ENCODE peak calls at places on chromosomes 6 and 20, in four cellular contexts. H is H1, F is HCT116, B is stomach. C is an unnamed sample. For H3K4me1, the result is how much of the 10 kb centered on the place peaks cover.

GRCh38 chr6:33613794-33614166 is 7.3 kb upstream of the ITPR3 start:
- DNase-seq in H (no peak), F (no peak), B (peak), C (no peak)

GRCh38 chr6:89596484-89596883 is 42.1 kb downstream of the LYRM2 start:
- DNase-seq in B (no peak), F (no peak), H (no peak), C (no peak)

GRCh38 chr6:69917834-69918233 is 51.5 kb downstream of the COL19A1 start:
- DNase-seq in B (no peak), F (peak), H (no peak), C (no peak)

GRCh38 chr20:58634818-58635665 is 16.0 kb upstream of the STX16 start:
- DNase-seq in B (no peak), H (no peak), F (no peak), C (no peak)

GRCh38 chr6:145274083-145274482 is 461.2 kb downstream of the EPM2A start:
- DNase-seq in H (no peak), F (no peak), B (no peak), C (no peak)

GRCh38 chr6:18488526-18489270 is 101.5 kb downstream of the RNF144B start:
- DNase-seq in F (no peak), B (no peak), H (no peak), C (no peak)

GRCh38 chr20:59690101-59690500 is 85.8 kb downstream of the PHACTR3 start:
- DNase-seq in B (no peak), H (no peak), F (no peak), C (no peak)

GRCh38 chr20:1721687-1722512 is 64.3 kb upstream of the SIRPG start:
- DNase-seq in H (peak), F (no peak), B (no peak), C (no peak)

GRCh38 chr6:71410681-71411080 is 122.1 kb downstream of the OGFRL1 start:
- DNase-seq in H (no peak), F (no peak), B (no peak), C (no peak)

GRCh38 chr6:170128811-170129681 is 161.8 kb downstream of the DLL1 start:
- DNase-seq in B (peak), F (no peak), H (peak), C (no peak)

GRCh38 chr6:80725156-80725930 is 618.9 kb downstream of the BCKDHB start:
- DNase-seq in H (no peak), F (no peak), B (no peak), C (no peak)

GRCh38 chr6:102154176-102154575 is 760.7 kb downstream of the GRIK2 start:
- DNase-seq in H (no peak), B (no peak), F (no peak), C (no peak)

GRCh38 chr20:37095108-37095608 is 639 bp downstream of the RBL1 start:
- DNase-seq in F (no peak), B (no peak), H (no peak), C (no peak)

GRCh38 chr6:11636121-11636520 is 98.6 kb downstream of the TMEM170B start:
- DNase-seq in F (no peak), B (peak), H (no peak), C (peak)

GRCh38 chr6:90401933-90402830 is 105.5 kb upstream of the BACH2 start:
- DNase-seq in B (no peak), F (no peak), H (no peak), C (no peak)

GRCh38 chr6:37987559-37987958 is 168.0 kb downstream of the ZFAND3 start:
- DNase-seq in B (no peak), F (no peak), H (no peak), C (no peak)

GRCh38 chr6:9825526-9825925 is 589.3 kb downstream of the TFAP2A start:
- DNase-seq in B (no peak), F (no peak), H (no peak), C (no peak)

GRCh38 chr20:59891581-59891980 is 41.9 kb downstream of the SYCP2 start:
- DNase-seq in H (no peak), F (no peak), B (no peak), C (no peak)

GRCh38 chr20:15146948-15147347 is 809.5 kb upstream of the FLRT3 start:
- DNase-seq in H (no peak), F (no peak), B (no peak), C (no peak)

GRCh38 chr6:166752097-166752496 is 125.0 kb upstream of the RPS6KA2 start:
- DNase-seq in H (no peak), F (no peak), B (no peak), C (no peak)

GRCh38 chr20:43667341-43668132 is 623 bp downstream of the MYBL2 start:
- DNase-seq in H (peak), B (no peak), F (no peak), C (no peak)

GRCh38 chr6:3355011-3355357 is 96.2 kb downstream of the PSMG4 start:
- DNase-seq in F (no peak), H (no peak), B (no peak), C (no peak)

GRCh38 chr6:45522486-45522885 is 144.8 kb upstream of the SUPT3H start:
- DNase-seq in H (no peak), F (no peak), B (no peak), C (no peak)

GRCh38 chr6:72032056-72032455 is 145.7 kb downstream of the RIMS1 start:
- DNase-seq in B (no peak), F (no peak), H (no peak), C (no peak)

GRCh38 chr20:49046087-49046900 is at the start of gene CSE1L:
- DNase-seq in B (peak), H (peak), F (peak), C (peak)

GRCh38 chr6:42333622-42334021 is 116.0 kb upstream of the MRPS10 start:
- DNase-seq in H (no peak), B (no peak), F (no peak), C (no peak)

GRCh38 chr20:10634190-10634589 is 39.6 kb downstream of the JAG1 start:
- DNase-seq in F (no peak), H (no peak), B (no peak), C (no peak)

GRCh38 chr6:4225207-4225872 is 90.0 kb upstream of the ECI2 start:
- DNase-seq in B (no peak), H (no peak), F (no peak), C (no peak)

GRCh38 chr6:169930799-169931198 is 179.4 kb downstream of the ERMARD start:
- DNase-seq in H (peak), F (no peak), B (no peak), C (no peak)

GRCh38 chr20:9287826-9288225 is 218.9 kb downstream of the PLCB4 start:
- DNase-seq in F (no peak), B (peak), H (no peak), C (no peak)

GRCh38 chr20:330233-331149 is 5.1 kb downstream of the SOX12 start:
- DNase-seq in H (peak), F (no peak), B (peak), C (peak)

GRCh38 chr20:36268501-36269342 is 32.4 kb downstream of the AAR2 start:
- DNase-seq in B (no peak), H (no peak), F (no peak), C (no peak)

GRCh38 chr20:20455945-20456344 is 88.0 kb downstream of the INSM1 start:
- DNase-seq in B (no peak), H (no peak), F (no peak), C (no peak)

GRCh38 chr20:59003836-59004492 is 3.1 kb downstream of the CTSZ start:
- DNase-seq in H (no peak), B (no peak), F (no peak), C (no peak)

GRCh38 chr6:156028310-156029131 is 572.9 kb upstream of the NOX3 start:
- DNase-seq in H (no peak), B (no peak), F (no peak), C (no peak)

GRCh38 chr6:107847844-107848802 is 24.0 kb upstream of the SCML4 start:
- DNase-seq in H (peak), B (peak), F (peak), C (peak)
- TF ChIP-seq POLR2AphosphoS5 in H (peak), B (no peak), F (peak), C (peak)

GRCh38 chr6:167849846-167850459 is 23.2 kb downstream of the AFDN start:
- DNase-seq in B (peak), F (peak), H (no peak), C (peak)

GRCh38 chr6:167846997-167847606 is 20.4 kb downstream of the AFDN start:
- DNase-seq in B (no peak), H (no peak), F (no peak), C (no peak)

GRCh38 chr6:167847936-167848335 is 21.2 kb downstream of the AFDN start:
- DNase-seq in F (no peak), B (no peak), H (no peak), C (no peak)

GRCh38 chr6:167850792-167851191 is 24.1 kb downstream of the AFDN start:
- DNase-seq in H (no peak), B (no peak), F (no peak), C (no peak)

DNA sequence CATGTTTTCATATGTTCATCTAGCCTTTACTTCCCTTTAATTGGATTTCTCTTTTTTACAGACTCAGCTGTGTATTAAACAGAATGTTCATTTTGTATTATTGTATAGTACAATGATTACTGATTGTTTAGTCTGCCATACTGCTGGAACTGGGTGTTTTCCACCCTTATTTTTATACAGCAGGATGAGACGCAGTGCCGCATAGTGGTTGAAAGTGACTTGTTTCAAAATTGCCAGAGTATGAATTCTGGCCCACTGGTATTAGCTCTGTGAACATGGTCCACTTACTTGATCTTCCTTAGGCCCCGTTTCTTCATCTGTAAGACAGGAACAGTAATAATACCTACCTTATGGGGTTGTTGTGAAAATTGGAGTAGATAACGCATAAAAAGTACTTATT is 22.1 kb downstream of the AFDN start:
- DNase-seq in F (no peak), B (no peak), H (no peak), C (no peak)
- H3K4me1 ChIP-seq in F (half or more), B (under half), H (under half), C (under half)

GRCh38 chr6:8651998-8652397 is 216.7 kb upstream of the SLC35B3 start:
- DNase-seq in H (no peak), F (no peak), B (no peak), C (no peak)
- H3K4me3 ChIP-seq in H (no peak), F (no peak), B (no peak), C (no peak)

GRCh38 chr6:111416529-111416928 is 66.5 kb downstream of the REV3L start:
- DNase-seq in F (no peak), H (no peak), B (no peak), C (no peak)

GRCh38 chr6:111414373-111414772 is 68.6 kb downstream of the REV3L start:
- DNase-seq in H (no peak), B (no peak), F (no peak), C (no peak)

GRCh38 chr6:111417946-111418345 is 65.1 kb downstream of the REV3L start:
- DNase-seq in B (no peak), H (no peak), F (no peak), C (no peak)

GRCh38 chr6:111418971-111419693 is 63.9 kb downstream of the REV3L start:
- DNase-seq in H (no peak), F (no peak), B (no peak), C (no peak)

GRCh38 chr6:111417181-111417585 is 65.8 kb downstream of the REV3L start:
- DNase-seq in H (no peak), F (no peak), B (no peak), C (peak)
- TF ChIP-seq POLR2AphosphoS5 in H (no peak), F (no peak), B (no peak), C (peak)

GRCh38 chr6:35427435-35427834 is 24.7 kb upstream of the FANCE start:
- DNase-seq in F (no peak), H (no peak), B (no peak), C (no peak)
- H3K4me1 ChIP-seq in F (under half), H (under half), B (under half), C (under half)

GRCh38 chr20:24257171-24257570 is 212.3 kb upstream of the SYNDIG1 start:
- DNase-seq in H (no peak), B (no peak), F (no peak), C (no peak)
- H3K4me3 ChIP-seq in H (no peak), B (no peak), F (no peak), C (no peak)

GRCh38 chr6:15842718-15843117 is 179.9 kb upstream of the DTNBP1 start:
- DNase-seq in H (no peak), B (no peak), F (no peak), C (no peak)
- TF ChIP-seq POLR2AphosphoS5 in H (no peak), B (no peak), F (no peak), C (no peak)

DNA sequence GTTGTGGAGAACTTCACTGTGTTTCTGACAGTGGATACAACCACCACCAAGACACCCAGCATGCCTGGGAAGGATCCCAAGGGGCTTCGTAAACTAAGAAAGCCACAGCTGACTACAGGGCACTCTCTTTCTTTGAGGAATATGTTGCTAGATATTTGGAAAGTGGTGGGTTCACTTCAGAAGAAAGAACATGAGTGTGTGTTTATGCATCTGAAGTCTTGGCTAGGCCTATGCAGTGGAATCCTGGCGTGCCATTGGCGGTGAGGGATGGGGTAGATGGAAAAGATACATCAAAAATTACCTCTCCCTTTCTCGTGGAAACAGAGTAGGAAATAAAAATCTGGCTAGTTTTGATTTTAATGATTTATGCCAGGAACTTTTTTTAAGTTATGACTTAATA is 187.7 kb downstream of the PDE7B start:
- DNase-seq in F (no peak), H (no peak), B (no peak), C (no peak)
- H3K4me1 ChIP-seq in F (under half), H (under half), B (under half), C (under half)